ENCODE peak calls at places on chromosome 16, in seven cellular contexts. U is endothelial cell of umbilical vein, E is neural progenitor cell, M is GM23248, N is fibroblast of lung, B is hepatocyte, D is neuronal stem cell. V is an unnamed sample.

GRCh38 chr16:11341371-11341770 is 3.9 kb upstream of the RMI2 start:
- DNase-seq in U (no peak), B (no peak), D (no peak), E (no peak), N (no peak), M (no peak), V (no peak)

GRCh38 chr16:51630051-51630450 is 479.0 kb upstream of the SALL1 start:
- DNase-seq in M (no peak), B (no peak), D (no peak), N (no peak), E (no peak), U (no peak), V (no peak)

GRCh38 chr16:973366-973765 is 2.6 kb upstream of the LMF1 start:
- DNase-seq in D (no peak), U (no peak), E (no peak), B (no peak), N (no peak), M (no peak), V (no peak)

GRCh38 chr16:50532576-50532975 is 15.6 kb upstream of the NKD1 start:
- DNase-seq in D (no peak), U (no peak), N (no peak), M (no peak), B (no peak), E (no peak), V (no peak)

GRCh38 chr16:49652441-49653175 is 203.3 kb downstream of the ZNF423 start:
- DNase-seq in M (peak), B (peak), E (no peak), N (peak), D (no peak), U (no peak), V (peak)

GRCh38 chr16:68406458-68407041 is 41.8 kb downstream of the SMPD3 start:
- DNase-seq in U (no peak), E (no peak), B (peak), N (peak), M (peak), D (no peak), V (peak)

GRCh38 chr16:24915576-24915975 is 69.8 kb downstream of the SLC5A11 start:
- DNase-seq in E (no peak), B (no peak), D (no peak), U (no peak), N (no peak), M (no peak), V (no peak)

GRCh38 chr16:49643429-49644142 is 212.3 kb downstream of the ZNF423 start:
- DNase-seq in D (no peak), U (peak), E (no peak), M (peak), B (no peak), N (peak), V (peak)

GRCh38 chr16:9225527-9226316 is 134.3 kb downstream of the HAPSTR1 start:
- DNase-seq in B (peak), N (no peak), M (peak), E (peak), U (no peak), D (peak), V (no peak)

GRCh38 chr16:30867747-30868146 is 26.1 kb downstream of the BCL7C start:
- DNase-seq in M (peak), N (no peak), U (no peak), B (peak), E (no peak), D (no peak), V (no peak)

GRCh38 chr16:14564323-14564722 is 65.7 kb downstream of the PARN start:
- DNase-seq in N (no peak), E (no peak), M (no peak), B (peak), U (peak), D (no peak), V (no peak)

GRCh38 chr16:85199069-85199725 is 86.9 kb upstream of the CIBAR2 start:
- DNase-seq in E (no peak), N (no peak), B (no peak), M (peak), U (no peak), D (no peak), V (no peak)

GRCh38 chr16:74847202-74847601 is 72.6 kb upstream of the FA2H start:
- DNase-seq in D (no peak), N (no peak), B (no peak), U (no peak), M (no peak), E (no peak), V (no peak)

GRCh38 chr16:3152022-3152272 is 17.1 kb downstream of the ZNF213 start:
- DNase-seq in N (no peak), U (no peak), D (no peak), E (no peak), M (no peak), B (no peak), V (no peak)
- H3K4me3 ChIP-seq in N (peak), U (peak), D (peak), E (peak), M (peak), B (peak), V (peak)

GRCh38 chr16:23296994-23297393 is 5.1 kb upstream of the SCNN1B start:
- DNase-seq in B (no peak), D (no peak), M (no peak), U (no peak), N (no peak), E (peak), V (no peak)
- H2AFZ ChIP-seq in B (no peak), D (peak), M (no peak), U (no peak), N (no peak), E (peak), V (no peak)

DNA sequence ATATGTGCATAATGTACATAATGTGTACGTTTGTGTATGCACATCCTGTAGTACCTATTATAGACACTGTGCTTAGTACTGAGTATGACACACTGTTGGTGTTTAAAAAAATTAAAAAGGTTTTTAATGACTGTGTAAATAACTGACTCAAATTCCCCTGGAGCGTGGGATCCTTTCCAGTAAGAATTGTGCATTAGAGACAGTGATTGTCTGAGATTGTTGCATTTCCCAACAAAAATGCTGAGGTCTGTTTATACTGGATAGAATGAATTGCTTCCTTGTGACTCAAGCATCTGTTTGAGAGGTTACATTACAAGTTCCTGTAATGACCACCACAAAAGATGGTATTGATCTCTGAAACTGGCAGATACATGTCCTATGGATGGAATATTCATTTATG is 229.0 kb downstream of the CDH11 start:
- DNase-seq in N (peak), D (no peak), B (peak), M (peak), E (no peak), U (peak), V (peak)
- H3K4me3 ChIP-seq in N (no peak), D (no peak), B (no peak), M (peak), E (no peak), U (no peak), V (no peak)

GRCh38 chr16:29714396-29714795 is 31.4 kb downstream of the C16orf54 start:
- DNase-seq in U (no peak), M (no peak), B (no peak), D (no peak), N (no peak), E (no peak), V (no peak)
- H2AFZ ChIP-seq in U (no peak), M (no peak), B (no peak), D (no peak), N (no peak), E (no peak), V (no peak)

GRCh38 chr16:53434436-53435065 is at the start of gene RBL2:
- DNase-seq in M (peak), U (peak), D (peak), E (peak), N (peak), B (peak), V (peak)

GRCh38 chr16:53430363-53430762 is 3.9 kb upstream of the RBL2 start:
- DNase-seq in N (no peak), U (no peak), D (no peak), B (no peak), M (no peak), E (no peak), V (no peak)

GRCh38 chr16:53435066-53435688 is 906 bp downstream of the RBL2 start:
- DNase-seq in D (peak), B (peak), E (peak), N (peak), M (peak), U (peak), V (peak)

GRCh38 chr16:53433509-53433908 is 762 bp upstream of the RBL2 start:
- DNase-seq in U (no peak), D (no peak), N (no peak), B (peak), E (peak), M (no peak), V (no peak)

DNA sequence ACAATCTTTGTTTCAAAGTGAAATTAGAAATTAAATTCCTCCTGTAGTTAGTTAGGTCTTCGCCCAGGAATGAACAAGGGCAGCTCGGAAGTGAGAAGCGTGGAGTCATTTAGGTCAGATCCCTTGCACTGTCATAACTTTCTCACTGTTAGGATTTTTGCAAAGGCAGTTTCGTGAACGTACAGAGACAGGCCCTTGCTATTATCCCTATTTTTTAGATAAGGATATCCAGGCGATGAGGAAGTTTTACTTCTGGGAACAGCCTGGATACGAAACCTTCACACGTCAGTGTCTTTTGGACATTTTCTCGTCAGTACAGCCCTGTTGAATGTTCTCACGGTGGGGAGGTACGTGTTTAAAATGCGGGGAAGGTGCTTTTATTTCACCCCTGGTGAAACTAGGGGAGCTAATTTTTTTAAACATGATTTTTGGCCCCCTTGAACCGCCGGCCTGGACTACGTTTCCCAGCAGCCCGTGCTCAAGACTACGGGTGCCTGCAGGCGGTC is 288 bp upstream of the RBL2 start:
- DNase-seq in M (no peak), N (no peak), E (no peak), U (no peak), D (no peak), B (peak), V (no peak)
- H3K4me3 ChIP-seq in M (peak), N (peak), E (peak), U (peak), D (peak), B (peak), V (peak)

DNA sequence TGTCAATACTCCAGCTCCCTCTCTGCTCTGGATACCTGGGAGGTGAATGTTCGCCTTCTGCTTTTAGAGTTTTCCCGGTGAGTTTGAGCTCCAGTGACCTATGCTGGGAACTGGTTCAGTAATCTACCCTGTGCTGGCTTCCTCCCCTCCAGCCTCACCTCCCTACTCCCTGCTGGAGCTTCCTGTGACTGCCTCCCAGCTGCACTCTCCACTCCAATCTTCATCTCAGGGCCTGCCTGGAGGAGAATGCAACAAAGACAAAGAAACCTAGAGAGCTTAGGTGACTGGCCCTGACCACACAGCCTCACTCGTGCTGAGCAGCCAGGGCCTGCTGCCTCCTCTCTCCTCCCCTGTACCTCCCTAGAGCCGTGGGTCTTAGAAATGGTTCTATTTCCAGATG is 101.6 kb upstream of the FOXF1 start:
- DNase-seq in B (no peak), N (no peak), E (no peak), D (no peak), M (no peak), U (peak), V (no peak)
- H2AFZ ChIP-seq in B (no peak), N (no peak), E (peak), D (no peak), M (no peak), U (no peak), V (no peak)

V was measured in astrocyte.